ENCODE peak calls at places on chromosomes 1 and 21, in five cellular contexts. D, M, L, Z and R are unnamed samples.
A peak's percentile ranks its signal among the peaks of the same experiment; 100 is the strongest.

GRCh38 chr1:1205769-1206375 is 520 bp downstream of the TNFRSF18 start:
- DNase-seq in D (no peak), M (no peak), L (no peak), Z (no peak), R (no peak)

GRCh38 chr21:33844104-33844889 is 71.3 kb downstream of the ATP5PO start:
- DNase-seq in D (no peak), M (peak; percentile 76), L (no peak), Z (peak; percentile 21), R (no peak)

GRCh38 chr1:224800486-224801119 is 128.9 kb upstream of the DNAH14 start:
- DNase-seq in D (no peak), M (no peak), L (no peak), Z (no peak), R (no peak)

GRCh38 chr1:218304281-218305039 is 19.4 kb downstream of the RRP15 start:
- DNase-seq in D (no peak), M (peak; percentile 50), L (peak; percentile 55), Z (no peak), R (peak; percentile 32)

GRCh38 chr1:84298688-84299535 is 2.6 kb upstream of the SAMD13 start:
- DNase-seq in D (peak; percentile 60), M (peak; percentile 59), L (peak; percentile 25), Z (no peak), R (peak; percentile 57)

GRCh38 chr1:174723815-174724214 is 275.9 kb upstream of the CACYBP start:
- DNase-seq in D (no peak), M (no peak), L (no peak), Z (no peak), R (no peak)

GRCh38 chr1:203742446-203742845 is 22.5 kb upstream of the LAX1 start:
- DNase-seq in D (peak; percentile 21), M (no peak), L (no peak), Z (no peak), R (no peak)

GRCh38 chr21:35084869-35085268 is 35.8 kb upstream of the RUNX1 start:
- DNase-seq in D (peak; percentile 73), M (peak; percentile 77), L (peak; percentile 91), Z (no peak), R (no peak)

GRCh38 chr1:39205102-39205780 is 746 bp downstream of the MACF1 start:
- DNase-seq in D (peak; percentile 45), M (peak; percentile 90), L (peak; percentile 78), Z (no peak), R (no peak)

GRCh38 chr1:32377541-32378220 is 15.3 kb downstream of the TSSK3 start:
- DNase-seq in D (no peak), M (no peak), L (no peak), Z (no peak), R (no peak)

GRCh38 chr1:15584489-15585363 is at the start of gene AGMAT:
- DNase-seq in D (peak; percentile 16), M (peak; percentile 52), L (peak; percentile 24), Z (no peak), R (peak; percentile 73)

GRCh38 chr21:17436626-17437111 is 76.2 kb upstream of the CXADR start:
- DNase-seq in D (no peak), M (peak; percentile 2), L (no peak), Z (no peak), R (peak; percentile 51)

GRCh38 chr1:217089239-217090014 is 366.2 kb upstream of the ESRRG start:
- DNase-seq in D (no peak), M (peak; percentile 60), L (peak; percentile 59), Z (no peak), R (peak; percentile 63)

GRCh38 chr1:51517361-51518032 is 1.6 kb downstream of the EPS15 start:
- DNase-seq in D (peak; percentile 49), M (peak; percentile 28), L (peak; percentile 42), Z (no peak), R (no peak)

GRCh38 chr1:182175340-182176068 is 114.0 kb upstream of the ZNF648 start:
- DNase-seq in D (no peak), M (no peak), L (no peak), Z (no peak), R (no peak)

GRCh38 chr1:17119744-17120482 is 662 bp upstream of the PADI2 start:
- DNase-seq in D (no peak), M (no peak), L (no peak), Z (no peak), R (peak; percentile 39)

GRCh38 chr1:168488153-168488552 is 55.6 kb downstream of the XCL2 start:
- DNase-seq in D (no peak), M (no peak), L (peak; percentile 63), Z (no peak), R (no peak)

GRCh38 chr1:110916669-110917306 is 43.8 kb downstream of the CD53 start:
- DNase-seq in D (peak; percentile 3), M (peak; percentile 5), L (peak; percentile 0), Z (no peak), R (no peak)

GRCh38 chr1:36533897-36534296 is 51.2 kb upstream of the CSF3R start:
- DNase-seq in D (no peak), M (no peak), L (no peak), Z (no peak), R (no peak)

GRCh38 chr1:93813076-93813475 is 65.9 kb downstream of the DNTTIP2 start:
- DNase-seq in D (no peak), M (no peak), L (peak; percentile 40), Z (no peak), R (no peak)

GRCh38 chr21:43585924-43586411 is 73.3 kb downstream of the HSF2BP start:
- DNase-seq in D (peak; percentile 99), M (peak; percentile 97), L (peak; percentile 98), Z (peak; percentile 38), R (peak; percentile 79)

GRCh38 chr1:209585672-209586071 is 2.2 kb downstream of the CAMK1G start:
- DNase-seq in D (no peak), M (peak; percentile 80), L (peak; percentile 46), Z (no peak), R (peak; percentile 65)

GRCh38 chr1:36947384-36947783 is 86.9 kb downstream of the GRIK3 start:
- DNase-seq in D (no peak), M (no peak), L (no peak), Z (no peak), R (no peak)

GRCh38 chr1:55445416-55445815 is 230.3 kb upstream of the USP24 start:
- DNase-seq in D (no peak), M (no peak), L (no peak), Z (no peak), R (no peak)

GRCh38 chr1:12539705-12540579 is 78.1 kb downstream of the DHRS3 start:
- DNase-seq in D (peak; percentile 70), M (peak; percentile 88), L (peak; percentile 98), Z (peak; percentile 61), R (peak; percentile 74)

GRCh38 chr1:22970096-22970495 is 2.6 kb downstream of the LACTBL1 start:
- DNase-seq in D (no peak), M (no peak), L (no peak), Z (no peak), R (no peak)

GRCh38 chr21:43696214-43696613 is 22.7 kb upstream of the PDXK start:
- DNase-seq in D (no peak), M (no peak), L (no peak), Z (no peak), R (no peak)

GRCh38 chr21:36188937-36189336 is 32.3 kb downstream of the DOP1B start:
- DNase-seq in D (no peak), M (no peak), L (no peak), Z (no peak), R (no peak)
- H3K9ac ChIP-seq in D (no peak overlapping the region), M (no peak overlapping the region), L (no peak overlapping the region), Z (no peak overlapping the region), R (no peak overlapping the region)

DNA sequence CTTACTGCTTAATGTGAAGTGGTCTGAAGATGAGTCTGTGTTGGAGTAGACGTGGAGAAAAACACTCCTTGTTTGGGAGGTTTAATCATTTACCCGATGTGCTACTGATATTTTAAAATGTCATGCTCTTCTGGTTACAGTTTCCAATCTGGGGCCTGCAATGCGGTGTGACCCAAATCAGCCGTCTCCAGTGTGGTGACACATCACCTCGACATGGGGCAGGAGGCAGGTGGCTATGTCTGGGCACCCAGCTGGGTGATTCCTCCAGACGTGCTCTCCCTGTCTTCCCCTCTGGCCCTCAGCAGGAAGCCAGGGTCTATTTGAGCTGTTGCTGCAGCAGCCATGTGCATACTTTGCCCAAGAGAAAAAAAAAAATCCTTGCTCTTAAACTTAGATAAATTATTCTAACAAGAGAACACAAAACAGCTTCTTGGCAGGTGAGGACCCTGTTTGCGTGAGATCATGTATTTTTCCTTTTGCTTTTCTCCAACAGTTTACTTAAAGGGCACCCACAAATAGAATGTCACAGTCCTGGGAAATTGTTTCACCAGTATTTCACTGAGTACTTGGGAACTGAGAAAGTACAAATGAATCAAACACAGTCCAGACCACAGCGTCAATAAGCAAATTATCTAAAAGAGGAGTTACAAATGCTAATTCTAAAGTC is 38.9 kb upstream of the MAP10 start:
- DNase-seq in D (no peak), M (peak; percentile 41), L (peak; percentile 20), Z (no peak), R (no peak)
- H3K4me3 ChIP-seq in D (no peak overlapping the region), M (no peak overlapping the region), L (no peak overlapping the region), Z (no peak overlapping the region), R (no peak overlapping the region)

GRCh38 chr1:109307363-109308021 is 681 bp upstream of the MYBPHL start:
- DNase-seq in D (no peak), M (peak; percentile 33), L (peak; percentile 18), Z (peak; percentile 23), R (peak; percentile 59)
- H3K4me2 ChIP-seq in D (no peak overlapping the region), M (no peak overlapping the region), L (no peak overlapping the region), Z (no peak overlapping the region), R (peak overlapping the region; percentile 51)

GRCh38 chr1:222462598-222462997 is 85.3 kb downstream of the HHIPL2 start:
- DNase-seq in D (no peak), M (no peak), L (no peak), Z (no peak), R (no peak)

GRCh38 chr1:222465211-222466041 is 82.5 kb downstream of the HHIPL2 start:
- DNase-seq in D (peak; percentile 97), M (peak; percentile 97), L (peak; percentile 95), Z (peak; percentile 85), R (peak; percentile 94)

GRCh38 chr1:222466150-222466865 is 81.6 kb downstream of the HHIPL2 start:
- DNase-seq in D (no peak), M (no peak), L (no peak), Z (no peak), R (no peak)

GRCh38 chr1:222463059-222463730 is 84.7 kb downstream of the HHIPL2 start:
- DNase-seq in D (no peak), M (no peak), L (no peak), Z (no peak), R (no peak)

GRCh38 chr1:222464841-222465210 is 83.1 kb downstream of the HHIPL2 start:
- DNase-seq in D (peak; percentile 75), M (peak; percentile 76), L (peak; percentile 82), Z (peak; percentile 24), R (peak; percentile 64)
- H3K9ac ChIP-seq in D (peak overlapping the region; percentile 65), M (peak overlapping the region; percentile 98), L (no peak overlapping the region), Z (no peak overlapping the region), R (no peak overlapping the region)

GRCh38 chr1:26984291-26984690 is 9.2 kb upstream of the TRNP1 start:
- DNase-seq in D (no peak), M (no peak), L (no peak), Z (no peak), R (no peak)

GRCh38 chr1:26991310-26992116 is 2.0 kb upstream of the TRNP1 start:
- DNase-seq in D (no peak), M (peak; percentile 75), L (peak; percentile 83), Z (no peak), R (no peak)

GRCh38 chr1:26981146-26981846 is 12.2 kb upstream of the TRNP1 start:
- DNase-seq in D (no peak), M (no peak), L (no peak), Z (no peak), R (no peak)

GRCh38 chr1:26983863-26984262 is 9.6 kb upstream of the TRNP1 start:
- DNase-seq in D (no peak), M (no peak), L (no peak), Z (no peak), R (no peak)

GRCh38 chr1:26986658-26987057 is 6.8 kb upstream of the TRNP1 start:
- DNase-seq in D (no peak), M (no peak), L (no peak), Z (no peak), R (no peak)
- H3K4me3 ChIP-seq in D (no peak overlapping the region), M (no peak overlapping the region), L (no peak overlapping the region), Z (no peak overlapping the region), R (no peak overlapping the region)